ENCODE peak calls at places on chromosomes 7 and 10, in eight cellular contexts. One of them, this sample, is unnamed.

GRCh38 chr10:115948415-115948814 is 324.6 kb downstream of the GFRA1 start:
- DNase-seq in naive thymus-derived CD4-positive, alpha-beta T cell: no peak
- DNase-seq in HFF-Myc: no peak
- DNase-seq in EL: peak; percentile 78
- DNase-seq in anterior cingulate cortex: no peak
- DNase-seq in heart right ventricle: no peak
- DNase-seq in foreskin keratinocyte: no peak
- DNase-seq in AG09309: no peak
- DNase-seq in this sample: no peak

GRCh38 chr10:17607603-17608332 is 9.4 kb downstream of the HACD1 start:
- DNase-seq in AG09309: no peak
- DNase-seq in HFF-Myc: no peak
- DNase-seq in naive thymus-derived CD4-positive, alpha-beta T cell: no peak
- DNase-seq in foreskin keratinocyte: peak; percentile 40
- DNase-seq in anterior cingulate cortex: no peak
- DNase-seq in EL: peak; percentile 63
- DNase-seq in heart right ventricle: peak; percentile 42
- DNase-seq in this sample: peak; percentile 65

GRCh38 chr7:120843121-120843520 is 14.8 kb downstream of the TSPAN12 start:
- DNase-seq in AG09309: no peak
- DNase-seq in naive thymus-derived CD4-positive, alpha-beta T cell: no peak
- DNase-seq in heart right ventricle: no peak
- DNase-seq in foreskin keratinocyte: peak; percentile 4
- DNase-seq in anterior cingulate cortex: no peak
- DNase-seq in HFF-Myc: peak; percentile 30
- DNase-seq in EL: no peak
- DNase-seq in this sample: no peak

GRCh38 chr7:73487486-73487885 is 34.6 kb downstream of the BAZ1B start:
- DNase-seq in HFF-Myc: no peak
- DNase-seq in anterior cingulate cortex: no peak
- DNase-seq in AG09309: no peak
- DNase-seq in foreskin keratinocyte: no peak
- DNase-seq in EL: no peak
- DNase-seq in naive thymus-derived CD4-positive, alpha-beta T cell: no peak
- DNase-seq in heart right ventricle: no peak
- DNase-seq in this sample: no peak

GRCh38 chr10:84375881-84376280 is 47.5 kb downstream of the CCSER2 start:
- DNase-seq in foreskin keratinocyte: no peak
- DNase-seq in heart right ventricle: no peak
- DNase-seq in EL: no peak
- DNase-seq in naive thymus-derived CD4-positive, alpha-beta T cell: no peak
- DNase-seq in anterior cingulate cortex: no peak
- DNase-seq in AG09309: no peak
- DNase-seq in HFF-Myc: no peak
- DNase-seq in this sample: no peak

GRCh38 chr7:82348251-82348650 is 95.3 kb downstream of the CACNA2D1 start:
- DNase-seq in HFF-Myc: no peak
- DNase-seq in heart right ventricle: no peak
- DNase-seq in anterior cingulate cortex: no peak
- DNase-seq in EL: no peak
- DNase-seq in foreskin keratinocyte: no peak
- DNase-seq in AG09309: no peak
- DNase-seq in naive thymus-derived CD4-positive, alpha-beta T cell: no peak
- DNase-seq in this sample: no peak

GRCh38 chr7:141071855-141072547 is 1.9 kb upstream of the TMEM178B start:
- DNase-seq in heart right ventricle: no peak
- DNase-seq in naive thymus-derived CD4-positive, alpha-beta T cell: peak; percentile 22
- DNase-seq in AG09309: no peak
- DNase-seq in HFF-Myc: peak; percentile 10
- DNase-seq in EL: peak; percentile 19
- DNase-seq in anterior cingulate cortex: peak; percentile 48
- DNase-seq in foreskin keratinocyte: peak; percentile 2
- DNase-seq in this sample: no peak

GRCh38 chr7:19565602-19566001 is 143.2 kb downstream of the POLR1F start:
- DNase-seq in AG09309: no peak
- DNase-seq in EL: no peak
- DNase-seq in naive thymus-derived CD4-positive, alpha-beta T cell: no peak
- DNase-seq in HFF-Myc: no peak
- DNase-seq in foreskin keratinocyte: no peak
- DNase-seq in heart right ventricle: no peak
- DNase-seq in anterior cingulate cortex: no peak
- DNase-seq in this sample: no peak

GRCh38 chr10:14736600-14737081 is 38.1 kb downstream of the FAM107B start:
- DNase-seq in naive thymus-derived CD4-positive, alpha-beta T cell: no peak
- DNase-seq in heart right ventricle: peak; percentile 39
- DNase-seq in AG09309: no peak
- DNase-seq in HFF-Myc: no peak
- DNase-seq in foreskin keratinocyte: no peak
- DNase-seq in anterior cingulate cortex: no peak
- DNase-seq in EL: peak; percentile 17
- DNase-seq in this sample: no peak